ENCODE peak calls at places on chromosome 15, in five cellular contexts. R is ovary; Y is HFFc6; E is skeletal muscle cell; O is CD4-positive, alpha-beta memory T cell. K is an unnamed sample.
A peak's percentile ranks its signal among the peaks of the same experiment; 100 is the strongest.

GRCh38 chr15:80780416-80781221 is 1.4 kb downstream of the CEMIP start:
- DNase-seq in E (no peak), R (peak; percentile 78), O (no peak), Y (no peak), K (no peak)

GRCh38 chr15:63076136-63077005 is 33.8 kb downstream of the TPM1 start:
- DNase-seq in R (no peak), Y (no peak), E (no peak), O (no peak), K (no peak)

GRCh38 chr15:50058231-50058630 is 60.8 kb downstream of the ATP8B4 start:
- DNase-seq in Y (no peak), R (no peak), E (peak; percentile 43), O (no peak), K (no peak)

GRCh38 chr15:100353469-100353868 is 11.7 kb upstream of the ADAMTS17 start:
- DNase-seq in O (no peak), Y (no peak), E (no peak), R (no peak), K (no peak)

GRCh38 chr15:65069779-65070546 is 2.2 kb upstream of the RASL12 start:
- DNase-seq in Y (no peak), E (no peak), R (no peak), O (no peak), K (no peak)

GRCh38 chr15:39361497-39361896 is 219.4 kb upstream of the THBS1 start:
- DNase-seq in E (no peak), R (no peak), Y (no peak), O (no peak), K (no peak)

GRCh38 chr15:80856809-80857377 is 77.7 kb downstream of the CEMIP start:
- DNase-seq in E (no peak), R (no peak), O (no peak), Y (no peak), K (no peak)

GRCh38 chr15:80010131-80010673 is 39.2 kb upstream of the BCL2A1 start:
- DNase-seq in O (no peak), R (no peak), E (no peak), Y (peak; percentile 13), K (no peak)

GRCh38 chr15:37682304-37682703 is 252.1 kb upstream of the TMCO5A start:
- DNase-seq in E (no peak), Y (no peak), R (no peak), O (no peak), K (no peak)

GRCh38 chr15:59696332-59696731 is 7.2 kb upstream of the BNIP2 start:
- DNase-seq in E (no peak), R (no peak), Y (no peak), O (no peak), K (no peak)

GRCh38 chr15:57290826-57291225 is 85.5 kb upstream of the CGNL1 start:
- DNase-seq in Y (no peak), E (no peak), R (no peak), O (no peak), K (no peak)

GRCh38 chr15:99009741-99010370 is 2.3 kb upstream of the PGPEP1L start:
- DNase-seq in Y (no peak), O (no peak), E (no peak), R (no peak), K (no peak)

GRCh38 chr15:25862469-25863066 is 559 bp downstream of the ATP10A start:
- DNase-seq in O (peak; percentile 55), Y (no peak), R (no peak), E (no peak), K (no peak)

GRCh38 chr15:60966316-60966715 is 262.8 kb downstream of the RORA start:
- DNase-seq in O (no peak), R (no peak), Y (no peak), E (no peak), K (no peak)

GRCh38 chr15:66101715-66102395 is 151.7 kb downstream of the MEGF11 start:
- DNase-seq in Y (no peak), O (no peak), E (no peak), R (no peak), K (no peak)

GRCh38 chr15:79009388-79009787 is 64.5 kb upstream of the CTSH start:
- DNase-seq in O (no peak), E (no peak), R (no peak), Y (no peak), K (no peak)

GRCh38 chr15:38226867-38227266 is 25.8 kb upstream of the SPRED1 start:
- DNase-seq in Y (peak; percentile 73), E (peak; percentile 81), O (no peak), R (no peak), K (no peak)

GRCh38 chr15:60912984-60913697 is 316.0 kb downstream of the RORA start:
- DNase-seq in O (no peak), E (no peak), Y (no peak), R (no peak), K (no peak)

GRCh38 chr15:91992940-91993339 is 139.4 kb downstream of the SLCO3A1 start:
- DNase-seq in E (no peak), O (no peak), Y (no peak), R (no peak), K (no peak)

GRCh38 chr15:65653341-65653740 is 31.6 kb downstream of the SLC24A1 start:
- DNase-seq in R (no peak), Y (peak; percentile 43), O (no peak), E (no peak), K (no peak)

GRCh38 chr15:101773496-101774100 is 29.7 kb upstream of the OR4F6 start:
- DNase-seq in E (no peak), R (no peak), Y (no peak), O (no peak), K (no peak)

GRCh38 chr15:80835338-80835737 is 56.2 kb downstream of the CEMIP start:
- DNase-seq in R (peak; percentile 41), E (no peak), Y (no peak), O (no peak), K (no peak)

GRCh38 chr15:68340711-68341671 is 63.4 kb downstream of the FEM1B start:
- DNase-seq in Y (no peak), O (no peak), R (no peak), E (peak; percentile 49), K (no peak)

GRCh38 chr15:67783303-67783702 is 42.0 kb upstream of the SKOR1 start:
- DNase-seq in Y (no peak), R (no peak), O (peak; percentile 75), E (no peak), K (no peak)

K was measured in suprapubic skin.